ENCODE peak calls at places on chromosomes 16 and 17, in five cellular contexts. One of them, this sample, is unnamed.

GRCh38 chr17:2337152-2337810 is at the start of gene SGSM2:
- DNase-seq in D341Med: peak
- DNase-seq in hepatic stellate cell: peak
- DNase-seq in cerebellar cortex: peak
- DNase-seq in T-helper 22 cell: peak
- DNase-seq in this sample: peak

GRCh38 chr17:41652461-41652960 is 28.1 kb upstream of the KRT17 start:
- DNase-seq in T-helper 22 cell: no peak
- DNase-seq in cerebellar cortex: no peak
- DNase-seq in D341Med: no peak
- DNase-seq in hepatic stellate cell: no peak
- DNase-seq in this sample: no peak

GRCh38 chr17:15263206-15263579 is 1.9 kb downstream of the PMP22 start:
- DNase-seq in cerebellar cortex: peak
- DNase-seq in D341Med: peak
- DNase-seq in T-helper 22 cell: no peak
- DNase-seq in hepatic stellate cell: peak
- DNase-seq in this sample: no peak

GRCh38 chr16:16145286-16145685 is 78.0 kb downstream of the ABCC6 start:
- DNase-seq in D341Med: no peak
- DNase-seq in T-helper 22 cell: no peak
- DNase-seq in hepatic stellate cell: no peak
- DNase-seq in cerebellar cortex: no peak
- DNase-seq in this sample: no peak

GRCh38 chr17:22512506-22512905 is 820.2 kb downstream of the KCNJ18 start:
- DNase-seq in hepatic stellate cell: no peak
- DNase-seq in T-helper 22 cell: no peak
- DNase-seq in cerebellar cortex: no peak
- DNase-seq in D341Med: no peak
- DNase-seq in this sample: no peak

GRCh38 chr17:37671813-37672544 is 28.7 kb upstream of the DDX52 start:
- DNase-seq in cerebellar cortex: no peak
- DNase-seq in D341Med: no peak
- DNase-seq in T-helper 22 cell: no peak
- DNase-seq in hepatic stellate cell: peak
- DNase-seq in this sample: no peak

GRCh38 chr17:31452101-31452500 is 60.6 kb downstream of the RAB11FIP4 start:
- DNase-seq in cerebellar cortex: no peak
- DNase-seq in T-helper 22 cell: no peak
- DNase-seq in hepatic stellate cell: no peak
- DNase-seq in D341Med: no peak
- DNase-seq in this sample: no peak

GRCh38 chr17:8002646-8003593 is 505 bp downstream of the GUCY2D start:
- DNase-seq in D341Med: no peak
- DNase-seq in hepatic stellate cell: no peak
- DNase-seq in cerebellar cortex: no peak
- DNase-seq in T-helper 22 cell: no peak
- DNase-seq in this sample: no peak

GRCh38 chr17:9512323-9513168 is 63.1 kb downstream of the STX8 start:
- DNase-seq in T-helper 22 cell: no peak
- DNase-seq in hepatic stellate cell: no peak
- DNase-seq in cerebellar cortex: no peak
- DNase-seq in D341Med: no peak
- DNase-seq in this sample: no peak

GRCh38 chr17:9336817-9337216 is 238.8 kb downstream of the STX8 start:
- DNase-seq in T-helper 22 cell: no peak
- DNase-seq in cerebellar cortex: no peak
- DNase-seq in hepatic stellate cell: no peak
- DNase-seq in D341Med: no peak
- DNase-seq in this sample: no peak

GRCh38 chr17:56482229-56482628 is 111.3 kb upstream of the NOG start:
- DNase-seq in D341Med: no peak
- DNase-seq in cerebellar cortex: no peak
- DNase-seq in hepatic stellate cell: no peak
- DNase-seq in T-helper 22 cell: no peak
- DNase-seq in this sample: no peak

GRCh38 chr16:21523411-21524067 is 75.8 kb upstream of the METTL9 start:
- DNase-seq in T-helper 22 cell: no peak
- DNase-seq in D341Med: no peak
- DNase-seq in cerebellar cortex: no peak
- DNase-seq in hepatic stellate cell: no peak
- DNase-seq in this sample: no peak

GRCh38 chr16:4369006-4369766 is 2.5 kb upstream of the VASN start:
- DNase-seq in cerebellar cortex: peak
- DNase-seq in hepatic stellate cell: peak
- DNase-seq in T-helper 22 cell: no peak
- DNase-seq in D341Med: no peak
- DNase-seq in this sample: no peak

GRCh38 chr16:84585886-84586285 is 32.0 kb downstream of the COTL1 start:
- DNase-seq in T-helper 22 cell: no peak
- DNase-seq in cerebellar cortex: no peak
- DNase-seq in hepatic stellate cell: no peak
- DNase-seq in D341Med: no peak
- DNase-seq in this sample: peak

GRCh38 chr16:75264531-75264998 is 13.1 kb upstream of the BCAR1 start:
- DNase-seq in hepatic stellate cell: no peak
- DNase-seq in T-helper 22 cell: no peak
- DNase-seq in cerebellar cortex: peak
- DNase-seq in D341Med: no peak
- DNase-seq in this sample: no peak

GRCh38 chr17:15742051-15742795 is 10.1 kb downstream of the TBC1D26 start:
- DNase-seq in cerebellar cortex: no peak
- DNase-seq in D341Med: no peak
- DNase-seq in hepatic stellate cell: no peak
- DNase-seq in T-helper 22 cell: no peak
- DNase-seq in this sample: peak

GRCh38 chr16:53048139-53048915 is 4.4 kb downstream of the CHD9NB start:
- DNase-seq in D341Med: no peak
- DNase-seq in T-helper 22 cell: no peak
- DNase-seq in hepatic stellate cell: no peak
- DNase-seq in cerebellar cortex: no peak
- DNase-seq in this sample: no peak

GRCh38 chr17:20852541-20853370 is 190.1 kb downstream of the USP22 start:
- DNase-seq in cerebellar cortex: peak
- DNase-seq in T-helper 22 cell: no peak
- DNase-seq in hepatic stellate cell: no peak
- DNase-seq in D341Med: peak
- DNase-seq in this sample: no peak

GRCh38 chr16:54936086-54936978 is 5.7 kb downstream of the IRX5 start:
- DNase-seq in hepatic stellate cell: peak
- DNase-seq in cerebellar cortex: no peak
- DNase-seq in T-helper 22 cell: no peak
- DNase-seq in D341Med: peak
- DNase-seq in this sample: peak

GRCh38 chr17:77107506-77108433 is 33.0 kb upstream of the SEC14L1 start:
- DNase-seq in hepatic stellate cell: no peak
- DNase-seq in T-helper 22 cell: peak
- DNase-seq in cerebellar cortex: no peak
- DNase-seq in D341Med: peak
- DNase-seq in this sample: peak

GRCh38 chr16:56637814-56638750 is at the start of gene MT1A:
- DNase-seq in hepatic stellate cell: peak
- DNase-seq in T-helper 22 cell: no peak
- DNase-seq in cerebellar cortex: no peak
- DNase-seq in D341Med: no peak
- DNase-seq in this sample: no peak

GRCh38 chr17:61720016-61720795 is 129.2 kb upstream of the NACA2 start:
- DNase-seq in D341Med: no peak
- DNase-seq in hepatic stellate cell: no peak
- DNase-seq in T-helper 22 cell: no peak
- DNase-seq in cerebellar cortex: no peak
- DNase-seq in this sample: no peak

GRCh38 chr16:88762941-88763340 is 22.1 kb downstream of the PIEZO1 start:
- DNase-seq in hepatic stellate cell: no peak
- DNase-seq in cerebellar cortex: no peak
- DNase-seq in D341Med: no peak
- DNase-seq in T-helper 22 cell: no peak
- DNase-seq in this sample: no peak

GRCh38 chr16:57600048-57600835 is 28.2 kb upstream of the ADGRG1 start:
- DNase-seq in D341Med: peak
- DNase-seq in hepatic stellate cell: no peak
- DNase-seq in cerebellar cortex: peak
- DNase-seq in T-helper 22 cell: no peak
- DNase-seq in this sample: peak

GRCh38 chr16:81181013-81181720 is 57.3 kb upstream of the BCO1 start:
- DNase-seq in hepatic stellate cell: peak
- DNase-seq in T-helper 22 cell: no peak
- DNase-seq in D341Med: no peak
- DNase-seq in cerebellar cortex: peak
- DNase-seq in this sample: no peak

GRCh38 chr16:62254847-62255246 is 218.6 kb upstream of the CDH8 start:
- DNase-seq in hepatic stellate cell: no peak
- DNase-seq in D341Med: no peak
- DNase-seq in cerebellar cortex: no peak
- DNase-seq in T-helper 22 cell: no peak
- DNase-seq in this sample: no peak

GRCh38 chr17:80727409-80727755 is 182.7 kb downstream of the RPTOR start:
- DNase-seq in D341Med: no peak
- DNase-seq in T-helper 22 cell: no peak
- DNase-seq in cerebellar cortex: peak
- DNase-seq in hepatic stellate cell: no peak
- DNase-seq in this sample: no peak

GRCh38 chr16:80526418-80527061 is 14.3 kb upstream of the DYNLRB2 start:
- DNase-seq in cerebellar cortex: peak
- DNase-seq in T-helper 22 cell: peak
- DNase-seq in D341Med: peak
- DNase-seq in hepatic stellate cell: peak
- DNase-seq in this sample: peak

GRCh38 chr17:15036238-15036637 is 228.9 kb downstream of the PMP22 start:
- DNase-seq in cerebellar cortex: no peak
- DNase-seq in hepatic stellate cell: no peak
- DNase-seq in T-helper 22 cell: no peak
- DNase-seq in D341Med: no peak
- DNase-seq in this sample: no peak

GRCh38 chr16:3027983-3028715 is 4.3 kb downstream of the THOC6 start:
- DNase-seq in D341Med: peak
- DNase-seq in T-helper 22 cell: peak
- DNase-seq in cerebellar cortex: peak
- DNase-seq in hepatic stellate cell: no peak
- DNase-seq in this sample: peak

GRCh38 chr17:74008196-74008595 is 195.3 kb upstream of the RPL38 start:
- DNase-seq in hepatic stellate cell: no peak
- DNase-seq in cerebellar cortex: peak
- DNase-seq in T-helper 22 cell: no peak
- DNase-seq in D341Med: peak
- DNase-seq in this sample: peak

GRCh38 chr17:73976676-73977521 is 226.6 kb upstream of the RPL38 start:
- DNase-seq in D341Med: peak
- DNase-seq in cerebellar cortex: no peak
- DNase-seq in hepatic stellate cell: no peak
- DNase-seq in T-helper 22 cell: no peak
- DNase-seq in this sample: no peak

GRCh38 chr17:78722101-78722761 is 59.8 kb downstream of the CYTH1 start:
- DNase-seq in cerebellar cortex: peak
- DNase-seq in D341Med: peak
- DNase-seq in hepatic stellate cell: no peak
- DNase-seq in T-helper 22 cell: no peak
- DNase-seq in this sample: peak

GRCh38 chr16:74035816-74036215 is 260.8 kb upstream of the PSMD7 start:
- DNase-seq in D341Med: peak
- DNase-seq in T-helper 22 cell: no peak
- DNase-seq in cerebellar cortex: no peak
- DNase-seq in hepatic stellate cell: peak
- DNase-seq in this sample: no peak

This sample was measured in GM20000.